ENCODE peak calls at places on chromosomes 1 and 21, in eight cellular contexts. U is foreskin fibroblast; V is AG10803; Q is CD8-positive, alpha-beta T cell; D is neural crest cell; N is heart left ventricle; W is type B pancreatic cell; Z is cardiac fibroblast. I is an unnamed sample.

GRCh38 chr1:38183094-38183493 is 136.5 kb upstream of the POU3F1 start:
- DNase-seq in Q (no peak), U (no peak), Z (no peak), N (no peak), V (no peak), D (peak), W (no peak), I (no peak)

GRCh38 chr1:164733070-164733469 is 174.1 kb downstream of the PBX1 start:
- DNase-seq in W (no peak), U (peak), D (no peak), V (peak), Q (no peak), Z (no peak), N (no peak), I (peak)

GRCh38 chr1:64896546-64896945 is 69.8 kb downstream of the JAK1 start:
- DNase-seq in V (no peak), Z (no peak), N (no peak), U (no peak), D (no peak), Q (no peak), W (no peak), I (no peak)

GRCh38 chr1:36387141-36387949 is 1.6 kb upstream of the STK40 start:
- DNase-seq in V (peak), W (no peak), U (peak), Z (peak), N (no peak), D (no peak), Q (no peak), I (peak)

GRCh38 chr1:41783189-41783639 is 135.5 kb downstream of the HIVEP3 start:
- DNase-seq in U (peak), Q (no peak), V (peak), D (no peak), W (no peak), Z (peak), N (no peak), I (peak)

GRCh38 chr1:109621402-109622101 is 1.9 kb downstream of the AMPD2 start:
- DNase-seq in U (no peak), W (peak), Q (no peak), Z (no peak), N (no peak), D (no peak), V (peak), I (no peak)

GRCh38 chr1:172832332-172832731 is 173.4 kb downstream of the FASLG start:
- DNase-seq in V (no peak), W (no peak), U (no peak), D (no peak), Q (no peak), N (no peak), Z (no peak), I (no peak)

GRCh38 chr1:245599413-245600174 is 444.8 kb downstream of the KIF26B start:
- DNase-seq in W (no peak), U (peak), Z (peak), Q (no peak), V (peak), N (no peak), D (no peak), I (peak)

GRCh38 chr1:38228718-38229117 is 182.1 kb upstream of the POU3F1 start:
- DNase-seq in Z (no peak), U (no peak), V (no peak), D (no peak), N (no peak), W (no peak), Q (no peak), I (no peak)

GRCh38 chr21:31397515-31397926 is 53.5 kb upstream of the TIAM1 start:
- DNase-seq in W (no peak), V (no peak), Q (no peak), U (no peak), Z (peak), D (no peak), N (no peak), I (no peak)

GRCh38 chr1:93288558-93288957 is 57.1 kb upstream of the DR1 start:
- DNase-seq in V (no peak), Z (peak), D (no peak), W (no peak), N (peak), U (no peak), Q (no peak), I (no peak)

GRCh38 chr1:15703562-15703961 is 19.4 kb downstream of the PLEKHM2 start:
- DNase-seq in V (peak), U (peak), Z (peak), W (no peak), N (peak), Q (no peak), D (no peak), I (peak)

GRCh38 chr21:26756491-26757159 is 88.6 kb downstream of the ADAMTS1 start:
- DNase-seq in N (no peak), Z (no peak), W (no peak), U (no peak), V (peak), D (no peak), Q (no peak), I (peak)

GRCh38 chr1:172507741-172508140 is 25.2 kb upstream of the SUCO start:
- DNase-seq in V (no peak), D (no peak), N (no peak), U (no peak), W (no peak), Q (no peak), Z (no peak), I (no peak)

GRCh38 chr1:185068362-185068761 is 23.0 kb downstream of the RNF2 start:
- DNase-seq in Z (no peak), Q (no peak), U (no peak), N (no peak), D (no peak), V (no peak), W (no peak), I (no peak)

GRCh38 chr1:234551032-234551378 is 59.0 kb downstream of the IRF2BP2 start:
- DNase-seq in W (no peak), Q (no peak), D (no peak), N (no peak), Z (no peak), U (no peak), V (no peak), I (no peak)

GRCh38 chr1:110205591-110206155 is 4.4 kb upstream of the KCNC4 start:
- DNase-seq in Z (no peak), D (no peak), U (no peak), N (no peak), W (no peak), V (no peak), Q (no peak), I (no peak)

GRCh38 chr1:13781907-13782633 is 82.1 kb downstream of the PRDM2 start:
- DNase-seq in U (peak), D (no peak), V (peak), Z (peak), Q (no peak), N (no peak), W (no peak), I (peak)

GRCh38 chr1:26827205-26827604 is 717 bp downstream of the ZDHHC18 start:
- DNase-seq in V (no peak), Q (no peak), U (no peak), W (no peak), D (no peak), N (no peak), Z (no peak), I (no peak)

GRCh38 chr1:26824735-26825134 is 1.8 kb upstream of the ZDHHC18 start:
- DNase-seq in N (no peak), Z (no peak), V (no peak), W (no peak), U (no peak), D (no peak), Q (no peak), I (no peak)

GRCh38 chr1:26828352-26829093 is 2.0 kb downstream of the ZDHHC18 start:
- DNase-seq in Z (no peak), W (no peak), Q (no peak), D (no peak), N (no peak), U (no peak), V (no peak), I (no peak)

GRCh38 chr1:26827663-26828062 is 1.2 kb downstream of the ZDHHC18 start:
- DNase-seq in W (no peak), U (no peak), Z (no peak), V (no peak), D (no peak), Q (no peak), N (no peak), I (no peak)

GRCh38 chr1:26826261-26827201 is at the start of gene ZDHHC18:
- DNase-seq in W (peak), V (peak), U (peak), Z (peak), N (peak), Q (peak), D (peak), I (peak)
- TF ChIP-seq CTCF in W (peak), V (peak), U (peak), Z (peak), N (peak), Q (peak), D (peak), I (peak)

GRCh38 chr1:8682573-8682972 is 134.9 kb downstream of the RERE start:
- DNase-seq in V (no peak), Q (no peak), N (no peak), U (no peak), W (no peak), Z (no peak), D (no peak), I (no peak)
- TF ChIP-seq CTCF in V (no peak), Q (no peak), N (no peak), U (no peak), W (no peak), Z (no peak), D (no peak), I (no peak)

GRCh38 chr1:201026234-201026633 is 2.7 kb upstream of the KIF21B start:
- DNase-seq in D (no peak), W (no peak), Q (no peak), U (no peak), Z (no peak), V (no peak), N (no peak), I (no peak)

GRCh38 chr1:201026746-201027145 is 3.2 kb upstream of the KIF21B start:
- DNase-seq in Q (no peak), V (no peak), Z (no peak), N (no peak), D (no peak), U (no peak), W (no peak), I (no peak)

GRCh38 chr1:201023517-201023902 is at the start of gene KIF21B:
- DNase-seq in N (peak), W (peak), Q (peak), Z (peak), D (peak), V (peak), U (peak), I (no peak)

GRCh38 chr1:201024251-201024998 is 911 bp upstream of the KIF21B start:
- DNase-seq in W (no peak), Z (no peak), V (no peak), Q (no peak), U (no peak), D (peak), N (no peak), I (no peak)

GRCh38 chr1:201025571-201026002 is 2.1 kb upstream of the KIF21B start:
- DNase-seq in N (no peak), V (no peak), U (no peak), W (no peak), Z (peak), D (no peak), Q (no peak), I (no peak)
- TF ChIP-seq CTCF in N (no peak), V (peak), U (peak), W (peak), Z (peak), D (peak), Q (no peak), I (peak)

GRCh38 chr1:84771895-84772294 is 81.6 kb upstream of the SSX2IP start:
- DNase-seq in V (no peak), D (no peak), Q (no peak), W (no peak), N (no peak), U (no peak), Z (no peak), I (no peak)
- TF ChIP-seq CTCF in V (peak), D (no peak), Q (no peak), W (no peak), N (no peak), U (no peak), Z (no peak), I (no peak)

I was measured in HFFc6.